ENCODE peak calls at places on chromosomes 12 and 14, in six cellular contexts. Z, D, H, C, W and A are unnamed samples.

GRCh38 chr12:22318122-22318737 is 16.3 kb downstream of the ST8SIA1 start:
- DNase-seq in Z (no peak), D (no peak), H (no peak), C (no peak), W (no peak), A (no peak)

GRCh38 chr14:33342299-33342974 is 403.8 kb downstream of the NPAS3 start:
- DNase-seq in Z (no peak), D (no peak), H (no peak), C (peak; percentile 48), W (no peak), A (no peak)

GRCh38 chr14:96051642-96052540 is 12.7 kb downstream of the C14orf132 start:
- DNase-seq in Z (no peak), D (no peak), H (no peak), C (peak; percentile 78), W (peak; percentile 51), A (no peak)

GRCh38 chr14:22664261-22664660 is 20.1 kb upstream of the OR6J1 start:
- DNase-seq in Z (no peak), D (no peak), H (peak; percentile 90), C (no peak), W (peak; percentile 30), A (no peak)

GRCh38 chr12:25852792-25853191 is 105.7 kb upstream of the RASSF8 start:
- DNase-seq in Z (no peak), D (no peak), H (no peak), C (no peak), W (peak; percentile 47), A (peak; percentile 79)

GRCh38 chr14:56816575-56817391 is 6.5 kb upstream of the OTX2 start:
- DNase-seq in Z (no peak), D (no peak), H (no peak), C (peak; percentile 85), W (no peak), A (no peak)

GRCh38 chr14:21066882-21067502 is 3.1 kb upstream of the ARHGEF40 start:
- DNase-seq in Z (no peak), D (no peak), H (no peak), C (no peak), W (peak; percentile 57), A (no peak)

GRCh38 chr14:58730793-58731464 is 93.2 kb downstream of the DACT1 start:
- DNase-seq in Z (no peak), D (no peak), H (no peak), C (no peak), W (no peak), A (no peak)

GRCh38 chr14:35336171-35337073 is 44.2 kb downstream of the PSMA6 start:
- DNase-seq in Z (no peak), D (no peak), H (no peak), C (peak; percentile 88), W (no peak), A (peak; percentile 29)

GRCh38 chr12:128365831-128366231 is 98.9 kb downstream of the TMEM132C start:
- DNase-seq in Z (no peak), D (no peak), H (no peak), C (peak; percentile 85), W (no peak), A (no peak)

GRCh38 chr14:95519699-95520098 is 3.2 kb upstream of the SYNE3 start:
- DNase-seq in Z (peak; percentile 58), D (peak; percentile 63), H (no peak), C (no peak), W (no peak), A (no peak)

GRCh38 chr12:92871121-92871520 is 58.0 kb downstream of the EEA1 start:
- DNase-seq in Z (no peak), D (no peak), H (no peak), C (no peak), W (no peak), A (no peak)

GRCh38 chr12:47754881-47755280 is 3.8 kb downstream of the RAPGEF3 start:
- DNase-seq in Z (no peak), D (no peak), H (no peak), C (peak; percentile 68), W (no peak), A (no peak)

GRCh38 chr12:1936406-1937320 is 18.2 kb upstream of the CACNA2D4 start:
- DNase-seq in Z (no peak), D (no peak), H (no peak), C (no peak), W (no peak), A (no peak)

GRCh38 chr14:22699801-22700564 is 55.8 kb upstream of the OR6J1 start:
- DNase-seq in Z (no peak), D (no peak), H (no peak), C (no peak), W (peak; percentile 26), A (no peak)

GRCh38 chr12:129190827-129191226 is 337.5 kb downstream of the GLT1D1 start:
- DNase-seq in Z (no peak), D (no peak), H (no peak), C (peak; percentile 96), W (no peak), A (no peak)

GRCh38 chr14:54047645-54048308 is 91.2 kb upstream of the BMP4 start:
- DNase-seq in Z (no peak), D (no peak), H (no peak), C (no peak), W (no peak), A (no peak)

GRCh38 chr12:10361084-10361483 is 28.8 kb downstream of the KLRK1 start:
- DNase-seq in Z (no peak), D (no peak), H (peak; percentile 87), C (peak; percentile 54), W (no peak), A (no peak)

GRCh38 chr12:77214136-77214535 is 148.8 kb upstream of the E2F7 start:
- DNase-seq in Z (no peak), D (no peak), H (no peak), C (no peak), W (no peak), A (no peak)

GRCh38 chr12:7136676-7137075 is 6.5 kb downstream of the CLSTN3 start:
- DNase-seq in Z (no peak), D (no peak), H (no peak), C (no peak), W (no peak), A (no peak)

GRCh38 chr12:88391556-88391955 is 188.7 kb downstream of the KITLG start:
- DNase-seq in Z (no peak), D (no peak), H (no peak), C (no peak), W (no peak), A (no peak)

GRCh38 chr14:61678966-61679365 is 16.3 kb upstream of the HIF1A start:
- DNase-seq in Z (no peak), D (no peak), H (no peak), C (peak; percentile 77), W (peak; percentile 7), A (no peak)

GRCh38 chr12:120669055-120669828 is 17.7 kb upstream of the MLEC start:
- DNase-seq in Z (no peak), D (no peak), H (no peak), C (peak; percentile 71), W (peak; percentile 37), A (no peak)

GRCh38 chr14:100155881-100156645 is 3.4 kb downstream of the DEGS2 start:
- DNase-seq in Z (no peak), D (no peak), H (no peak), C (no peak), W (no peak), A (no peak)

GRCh38 chr12:44286336-44286735 is 450.5 kb downstream of the TMEM117 start:
- DNase-seq in Z (no peak), D (no peak), H (no peak), C (no peak), W (peak; percentile 9), A (peak; percentile 52)

GRCh38 chr14:92586966-92587365 is 73.4 kb downstream of the RIN3 start:
- DNase-seq in Z (no peak), D (no peak), H (no peak), C (no peak), W (no peak), A (no peak)

GRCh38 chr14:64952598-64953309 is 10.2 kb upstream of the GPX2 start:
- DNase-seq in Z (no peak), D (no peak), H (no peak), C (peak; percentile 73), W (peak; percentile 53), A (no peak)

GRCh38 chr12:47707355-47707754 is 1.5 kb upstream of the RPAP3 start:
- DNase-seq in Z (no peak), D (no peak), H (no peak), C (no peak), W (no peak), A (no peak)

GRCh38 chr14:86481105-86481504 is 951.2 kb downstream of the FLRT2 start:
- DNase-seq in Z (no peak), D (no peak), H (no peak), C (no peak), W (no peak), A (no peak)